ENCODE peak calls at places on chromosomes 3 and 15, in six cellular contexts. E is A549, D is endothelial cell of umbilical vein, X is GM12878, F is HepG2, C is K562. K is an unnamed sample.

GRCh38 chr3:10447110-10447509 is 58.3 kb downstream of the ATP2B2 start:
- DNase-seq in F (no peak), X (no peak), D (no peak), C (no peak), E (no peak), K (no peak)

GRCh38 chr3:170355738-170356595 is 1.5 kb upstream of the SKIL start:
- DNase-seq in X (peak), E (peak), D (peak), F (no peak), C (peak), K (peak)

GRCh38 chr15:78855746-78856145 is 16.9 kb upstream of the MORF4L1 start:
- DNase-seq in E (no peak), F (no peak), X (no peak), C (no peak), D (no peak), K (no peak)

GRCh38 chr3:77071364-77071763 is 31.5 kb downstream of the ROBO2 start:
- DNase-seq in C (no peak), D (no peak), F (no peak), X (no peak), E (no peak), K (no peak)

GRCh38 chr3:146160964-146161724 is at the start of gene PLOD2:
- DNase-seq in X (no peak), C (peak), E (peak), F (peak), D (peak), K (no peak)

GRCh38 chr15:40369971-40370370 is 12.0 kb downstream of the DISP2 start:
- DNase-seq in C (no peak), E (no peak), X (no peak), D (no peak), F (no peak), K (no peak)

GRCh38 chr15:72195101-72195511 is 2.5 kb downstream of the GRAMD2A start:
- DNase-seq in E (peak), C (peak), X (no peak), F (no peak), D (no peak), K (peak)

GRCh38 chr15:87736401-87736800 is 520.1 kb downstream of the NTRK3 start:
- DNase-seq in C (no peak), E (no peak), D (no peak), X (no peak), F (no peak), K (no peak)

GRCh38 chr15:80118956-80119355 is 33.8 kb upstream of the FAH start:
- DNase-seq in C (no peak), E (no peak), X (no peak), F (no peak), D (no peak), K (no peak)

GRCh38 chr3:36823806-36824205 is 59.5 kb upstream of the DCLK3 start:
- DNase-seq in E (no peak), C (no peak), X (no peak), F (no peak), D (no peak), K (no peak)

GRCh38 chr15:78127882-78128281 is 3.4 kb downstream of the CIB2 start:
- DNase-seq in D (no peak), X (no peak), E (peak), C (no peak), F (peak), K (no peak)

GRCh38 chr3:145145461-145145860 is 1015.5 kb downstream of the PLOD2 start:
- DNase-seq in X (no peak), E (no peak), F (no peak), D (peak), C (no peak), K (peak)

GRCh38 chr3:63295806-63296205 is 17.7 kb downstream of the SYNPR start:
- DNase-seq in D (no peak), F (no peak), C (no peak), X (no peak), E (no peak), K (no peak)

GRCh38 chr15:44325568-44325967 is 37.0 kb downstream of the GOLM2 start:
- DNase-seq in E (no peak), C (no peak), X (no peak), F (no peak), D (no peak), K (no peak)

GRCh38 chr15:89680282-89680873 is 1.2 kb upstream of the PLIN1 start:
- DNase-seq in F (peak), X (no peak), D (peak), E (peak), C (no peak), K (no peak)

GRCh38 chr3:82000350-82000749 is 238.9 kb upstream of the GBE1 start:
- DNase-seq in D (no peak), E (no peak), C (no peak), X (no peak), F (no peak), K (no peak)

GRCh38 chr15:60464836-60465630 is 13.9 kb downstream of the ICE2 start:
- DNase-seq in F (no peak), D (peak), E (no peak), C (no peak), X (no peak), K (no peak)

GRCh38 chr3:107220538-107220937 is 156.7 kb upstream of the CCDC54 start:
- DNase-seq in X (no peak), C (no peak), F (no peak), E (no peak), D (no peak), K (no peak)

GRCh38 chr3:79690072-79690471 is 77.7 kb downstream of the ROBO1 start:
- DNase-seq in C (no peak), X (no peak), D (no peak), E (no peak), F (no peak), K (no peak)

GRCh38 chr3:10319804-10320203 is 1.1 kb downstream of the SEC13 start:
- DNase-seq in F (no peak), D (peak), X (no peak), C (peak), E (no peak), K (no peak)

GRCh38 chr3:87793322-87793877 is 265.4 kb downstream of the CGGBP1 start:
- DNase-seq in F (no peak), E (peak), D (no peak), C (no peak), X (no peak), K (no peak)

GRCh38 chr15:74788716-74789151 is 6.9 kb downstream of the CSK start:
- DNase-seq in C (no peak), D (no peak), E (no peak), F (no peak), X (peak), K (peak)
- H3K4me3 ChIP-seq in C (no peak), D (no peak), E (no peak), F (no peak), X (peak), K (peak)

GRCh38 chr3:71063768-71064287 is 519.7 kb downstream of the FOXP1 start:
- DNase-seq in X (no peak), D (no peak), F (peak), C (peak), E (no peak), K (peak)

GRCh38 chr3:71062037-71062919 is 521.2 kb downstream of the FOXP1 start:
- DNase-seq in X (no peak), F (no peak), E (no peak), C (no peak), D (peak), K (no peak)

GRCh38 chr3:71061581-71061980 is 521.9 kb downstream of the FOXP1 start:
- DNase-seq in C (no peak), F (no peak), X (no peak), E (no peak), D (peak), K (no peak)

GRCh38 chr3:71064288-71064975 is 519.1 kb downstream of the FOXP1 start:
- DNase-seq in E (peak), X (no peak), F (peak), C (peak), D (peak), K (peak)

DNA sequence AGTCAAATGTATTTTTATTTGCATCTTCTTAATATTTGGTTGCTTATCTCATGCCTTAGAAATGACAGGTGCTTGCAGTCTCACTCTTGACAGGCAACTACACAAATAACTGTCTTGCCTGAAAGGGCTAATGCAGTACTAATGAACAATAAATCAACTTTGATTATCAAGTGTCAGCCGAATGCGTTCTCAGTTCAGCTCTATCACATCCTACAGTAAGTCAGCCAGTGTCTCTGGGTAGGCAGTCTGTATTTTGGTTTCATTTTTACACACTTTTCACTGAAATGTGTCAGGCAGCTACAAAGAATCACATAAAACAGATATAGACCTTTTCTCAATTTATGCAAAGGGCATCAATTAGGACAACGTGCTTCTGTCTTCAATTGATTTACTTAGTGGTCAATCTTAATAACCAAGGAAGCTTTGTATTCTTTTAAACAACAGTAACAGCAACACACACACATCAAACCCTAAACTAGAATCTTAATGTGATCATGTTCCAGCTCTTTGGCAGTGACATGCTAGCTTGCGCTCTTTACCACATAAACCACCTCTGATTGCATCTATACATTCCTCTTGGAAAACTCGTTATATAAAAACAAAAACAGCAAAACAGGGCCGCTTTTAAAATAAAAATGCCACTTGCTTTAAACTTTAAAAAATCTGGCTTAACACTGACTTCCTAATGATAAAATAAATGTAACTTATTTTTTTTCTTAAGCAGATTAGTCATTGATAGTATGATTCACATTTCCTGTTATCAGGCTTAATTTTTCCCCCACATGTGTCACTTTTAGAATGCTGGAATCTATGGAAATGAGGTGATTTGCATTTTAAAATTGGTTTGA is 520.4 kb downstream of the FOXP1 start:
- DNase-seq in E (no peak), C (peak), F (no peak), D (peak), X (no peak), K (peak)
- TF ChIP-seq MAX in E (no peak), C (no peak), F (no peak), D (no peak), X (no peak), K (no peak)

GRCh38 chr3:105526349-105527111 is 159.8 kb downstream of the ALCAM start:
- DNase-seq in C (no peak), E (no peak), D (no peak), F (no peak), X (no peak), K (no peak)
- TF ChIP-seq MYC in C (no peak), E (no peak), D (no peak), F (no peak), X (no peak), K (no peak)

DNA sequence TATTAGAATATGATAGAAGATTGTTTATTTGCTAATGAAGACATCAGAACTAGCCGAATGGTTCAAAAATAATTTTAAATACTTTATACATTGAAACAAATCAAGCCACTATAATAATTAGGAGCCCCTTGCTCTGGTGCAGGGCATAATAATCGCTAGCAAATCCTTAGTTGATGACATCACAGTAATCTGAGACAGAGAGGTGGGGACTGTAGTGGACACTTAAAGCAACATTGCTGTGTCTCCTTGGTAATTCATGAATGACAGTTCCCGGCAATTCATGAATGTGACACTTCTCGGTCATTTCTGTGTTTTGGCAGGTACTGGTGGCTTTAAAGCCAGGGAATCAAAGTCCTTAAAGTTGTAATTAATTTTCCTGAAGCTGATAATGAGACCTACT is 114.3 kb downstream of the PPM1L start:
- DNase-seq in C (no peak), E (no peak), X (no peak), F (no peak), D (no peak), K (no peak)
- H3K4me3 ChIP-seq in C (no peak), E (no peak), X (no peak), F (no peak), D (no peak), K (no peak)

GRCh38 chr15:68318931-68319909 is 41.7 kb downstream of the FEM1B start:
- DNase-seq in E (no peak), D (no peak), X (no peak), C (no peak), F (no peak), K (no peak)

GRCh38 chr15:68317281-68318007 is 39.9 kb downstream of the FEM1B start:
- DNase-seq in D (no peak), E (no peak), F (no peak), X (no peak), C (no peak), K (no peak)

GRCh38 chr15:68316061-68316804 is 38.7 kb downstream of the FEM1B start:
- DNase-seq in D (peak), F (no peak), E (peak), C (peak), X (no peak), K (no peak)

GRCh38 chr15:68319997-68320396 is 42.5 kb downstream of the FEM1B start:
- DNase-seq in X (no peak), C (no peak), E (no peak), D (no peak), F (no peak), K (no peak)

DNA sequence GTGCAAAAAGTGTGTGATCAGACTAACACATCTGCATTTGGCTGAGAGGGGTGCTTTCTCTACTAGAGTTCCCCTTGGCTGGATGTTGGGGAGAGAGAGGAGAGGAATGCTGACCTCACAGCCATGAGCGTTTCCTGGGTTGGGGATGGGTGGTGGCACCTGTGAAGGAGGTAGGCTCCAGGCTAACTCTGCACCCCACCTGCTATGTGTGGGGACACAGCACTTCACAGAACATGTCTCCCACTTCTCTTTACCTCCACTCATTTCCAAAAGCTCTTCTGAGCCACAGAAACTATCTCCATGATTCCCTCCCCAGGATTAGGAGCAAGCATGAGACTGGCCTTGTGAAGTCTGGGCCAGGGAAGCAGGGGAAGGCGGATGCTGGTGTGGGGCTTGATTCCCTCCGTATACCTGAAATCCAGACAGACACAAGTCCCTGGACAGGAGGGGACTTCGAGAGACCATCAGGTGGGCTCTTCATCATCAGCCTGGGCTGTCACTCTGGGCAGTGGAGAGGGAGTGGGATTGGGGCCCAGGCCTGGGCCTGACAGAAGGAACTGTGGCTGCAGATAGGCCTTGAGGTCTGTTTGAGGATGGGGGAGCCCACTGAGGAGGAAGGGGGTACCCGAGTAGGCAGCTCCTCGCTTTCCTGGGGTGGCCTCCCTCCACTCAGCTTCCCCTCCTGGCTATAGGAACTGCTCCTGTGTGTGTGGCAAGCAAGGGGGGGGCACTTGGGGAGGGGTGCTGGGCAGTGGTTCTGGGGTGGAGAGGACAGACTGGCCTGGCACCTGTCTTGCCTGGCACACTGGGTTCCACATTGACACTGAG is 40.7 kb downstream of the FEM1B start:
- DNase-seq in X (no peak), D (no peak), F (no peak), E (no peak), C (no peak), K (no peak)
- TF ChIP-seq MAX in X (no peak), D (no peak), F (no peak), E (no peak), C (no peak), K (no peak)

GRCh38 chr15:81740402-81740801 is 305.4 kb downstream of the MEX3B start:
- DNase-seq in E (no peak), D (no peak), C (no peak), F (no peak), X (no peak), K (no peak)
- TF ChIP-seq MYC in E (no peak), D (no peak), C (no peak), F (no peak), X (no peak), K (no peak)

DNA sequence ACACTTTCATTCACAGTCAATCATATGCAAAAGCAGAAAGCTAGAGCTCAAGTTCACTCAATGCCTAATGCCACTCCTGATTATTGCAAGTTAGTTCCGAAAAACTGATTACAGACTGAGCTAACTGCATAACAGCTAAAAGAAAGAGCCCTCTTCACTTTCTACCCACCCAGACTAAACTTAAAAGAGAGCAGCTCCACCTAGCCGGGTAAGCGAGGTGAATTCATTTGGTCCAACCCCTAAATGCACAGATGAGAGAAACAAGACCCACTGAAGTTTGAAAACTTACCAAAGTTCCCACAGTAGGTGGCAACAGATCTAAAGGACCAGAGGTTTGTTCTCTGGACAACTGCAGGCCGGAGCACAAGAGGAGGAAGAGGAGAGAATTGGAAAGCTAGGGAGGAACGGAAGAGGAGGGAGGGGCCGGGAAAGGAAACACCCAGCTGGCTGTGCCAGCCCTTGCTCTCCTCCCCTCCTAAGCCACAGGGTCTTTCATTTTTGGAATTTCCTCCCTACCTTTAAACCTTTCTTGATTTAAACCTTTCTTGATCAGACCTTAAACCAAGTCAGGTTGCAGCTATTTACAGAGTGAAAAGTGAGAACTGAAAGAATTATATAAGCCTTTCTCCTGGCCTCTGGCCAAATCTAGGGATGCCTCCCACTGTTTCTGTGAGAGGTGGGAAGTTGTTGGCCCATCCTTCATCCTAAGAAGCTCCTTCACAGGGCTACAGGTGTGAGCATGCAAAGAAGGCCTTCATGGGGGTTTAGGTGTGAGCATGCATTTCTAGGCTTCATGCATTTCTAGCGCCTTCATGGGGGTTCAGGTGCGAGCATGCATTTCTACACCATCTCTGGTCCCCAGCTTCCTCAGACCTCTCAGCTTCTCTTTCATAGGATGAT is 114.7 kb upstream of the LMOD3 start:
- DNase-seq in F (no peak), E (no peak), C (no peak), X (no peak), D (peak), K (no peak)
- H3K4me3 ChIP-seq in F (no peak), E (no peak), C (no peak), X (peak), D (peak), K (no peak)

GRCh38 chr15:99931703-99932603 is 198.7 kb upstream of the LYSMD4 start:
- DNase-seq in F (no peak), C (no peak), D (no peak), X (no peak), E (no peak), K (no peak)
- TF ChIP-seq MAX in F (no peak), C (no peak), D (no peak), X (no peak), E (no peak), K (no peak)

GRCh38 chr15:67836955-67837354 is 2.9 kb downstream of the RNU6-1 start:
- DNase-seq in D (no peak), X (no peak), F (no peak), E (no peak), C (no peak), K (no peak)

GRCh38 chr15:67834593-67835348 is 5.1 kb downstream of the RNU6-1 start:
- DNase-seq in C (no peak), X (no peak), D (no peak), F (no peak), E (no peak), K (no peak)

GRCh38 chr15:67835349-67836133 is 4.3 kb downstream of the RNU6-1 start:
- DNase-seq in D (no peak), F (no peak), E (no peak), C (no peak), X (no peak), K (no peak)

GRCh38 chr15:67836134-67836455 is 3.8 kb downstream of the RNU6-1 start:
- DNase-seq in E (no peak), F (no peak), D (no peak), X (no peak), C (no peak), K (no peak)

GRCh38 chr15:67836477-67836876 is 3.4 kb downstream of the RNU6-1 start:
- DNase-seq in D (peak), F (no peak), X (no peak), C (peak), E (peak), K (peak)
- TF ChIP-seq MYC in D (no peak), F (no peak), X (no peak), C (no peak), E (no peak), K (no peak)

K was measured in NB4.